ENCODE peak calls at places on chromosomes 6 and 20, in five cellular contexts. D, U, S, K and R are unnamed samples.
A peak's percentile ranks its signal among the peaks of the same experiment; 100 is the strongest.

GRCh38 chr6:106639812-106640211 is 10.4 kb downstream of the QRSL1 start:
- DNase-seq in D (no peak), U (no peak), S (no peak), K (no peak), R (no peak)

GRCh38 chr6:56689114-56689513 is 46.4 kb upstream of the DST start:
- DNase-seq in D (no peak), U (no peak), S (no peak), K (no peak), R (no peak)

GRCh38 chr20:42218566-42218965 is 600.4 kb upstream of the CHD6 start:
- DNase-seq in D (no peak), U (no peak), S (no peak), K (no peak), R (peak; percentile 87)

GRCh38 chr6:87210979-87211378 is 55.6 kb downstream of the ZNF292 start:
- DNase-seq in D (no peak), U (no peak), S (no peak), K (no peak), R (no peak)

GRCh38 chr20:38735172-38735571 is 10.9 kb downstream of the SLC32A1 start:
- DNase-seq in D (no peak), U (no peak), S (no peak), K (no peak), R (no peak)

GRCh38 chr6:125802943-125803377 is 12.2 kb downstream of the NCOA7 start:
- DNase-seq in D (no peak), U (no peak), S (no peak), K (no peak), R (no peak)

GRCh38 chr6:129660346-129660676 is 49.7 kb downstream of the ARHGAP18 start:
- DNase-seq in D (no peak), U (no peak), S (no peak), K (no peak), R (no peak)

GRCh38 chr20:59382907-59383306 is 82.5 kb downstream of the EDN3 start:
- DNase-seq in D (no peak), U (no peak), S (no peak), K (no peak), R (no peak)

GRCh38 chr6:73901311-73901710 is 205.3 kb downstream of the CD109 start:
- DNase-seq in D (no peak), U (no peak), S (no peak), K (no peak), R (no peak)

GRCh38 chr20:1185781-1186334 is 1.1 kb upstream of the TMEM74B start:
- DNase-seq in D (peak; percentile 7), U (peak; percentile 43), S (peak; percentile 93), K (no peak), R (peak; percentile 1)

GRCh38 chr6:126039284-126039683 is 52.9 kb downstream of the TRMT11 start:
- DNase-seq in D (no peak), U (no peak), S (no peak), K (no peak), R (no peak)

GRCh38 chr6:38391206-38391908 is 248.4 kb downstream of the BTBD9 start:
- DNase-seq in D (no peak), U (no peak), S (peak; percentile 5), K (no peak), R (no peak)

GRCh38 chr6:22028403-22028802 is 268.4 kb downstream of the PRL start:
- DNase-seq in D (no peak), U (no peak), S (no peak), K (no peak), R (no peak)

GRCh38 chr20:39282619-39283092 is 320.5 kb downstream of the DHX35 start:
- DNase-seq in D (no peak), U (no peak), S (peak; percentile 63), K (no peak), R (peak; percentile 94)

GRCh38 chr6:26538572-26538902 is 371 bp downstream of the HMGN4 start:
- DNase-seq in D (no peak), U (no peak), S (no peak), K (no peak), R (no peak)

GRCh38 chr6:100695445-100695844 is 185.7 kb downstream of the ASCC3 start:
- DNase-seq in D (no peak), U (no peak), S (no peak), K (no peak), R (no peak)

GRCh38 chr6:33633462-33634158 is 12.5 kb downstream of the ITPR3 start:
- DNase-seq in D (peak; percentile 64), U (no peak), S (peak; percentile 96), K (no peak), R (no peak)

GRCh38 chr6:79152269-79152737 is 74.2 kb upstream of the PHIP start:
- DNase-seq in D (no peak), U (no peak), S (peak; percentile 14), K (no peak), R (no peak)

GRCh38 chr6:3749390-3749978 is 2.0 kb downstream of the PXDC1 start:
- DNase-seq in D (no peak), U (no peak), S (no peak), K (no peak), R (no peak)

GRCh38 chr6:165401092-165401491 is 91.7 kb upstream of the C6orf118 start:
- DNase-seq in D (no peak), U (no peak), S (no peak), K (no peak), R (no peak)

GRCh38 chr6:135922170-135922569 is 70.7 kb downstream of the PDE7B start:
- DNase-seq in D (no peak), U (no peak), S (peak; percentile 27), K (no peak), R (peak; percentile 97)

GRCh38 chr20:20364016-20364746 is 3.7 kb upstream of the INSM1 start:
- DNase-seq in D (no peak), U (no peak), S (peak; percentile 91), K (no peak), R (no peak)

GRCh38 chr20:3768342-3769130 is 983 bp upstream of the ADISSP start:
- DNase-seq in D (peak; percentile 86), U (peak; percentile 40), S (peak; percentile 97), K (peak; percentile 46), R (peak; percentile 58)

GRCh38 chr20:44733341-44734069 is 12.2 kb upstream of the KCNK15 start:
- DNase-seq in D (peak; percentile 28), U (peak; percentile 45), S (peak; percentile 79), K (peak; percentile 31), R (peak; percentile 29)

GRCh38 chr6:168647271-168647670 is 206.3 kb downstream of the SMOC2 start:
- DNase-seq in D (no peak), U (no peak), S (peak; percentile 42), K (no peak), R (no peak)

GRCh38 chr20:3805594-3806264 is 9.6 kb downstream of the CDC25B start:
- DNase-seq in D (no peak), U (no peak), S (no peak), K (no peak), R (no peak)